ENCODE peak calls at places on chromosomes 11 and 22, in seven cellular contexts. W, R, L, B, E, V and J are unnamed samples. For H3K9me3, the result is how much of the 10 kb centered on the place peaks cover.

GRCh38 chr11:46701078-46701654 is 335 bp downstream of the ZNF408 start:
- DNase-seq in W (no peak), B (no peak), V (no peak), E (no peak), R (no peak), L (no peak), J (no peak)

GRCh38 chr11:96263361-96263763 is 79.6 kb downstream of the MAML2 start:
- DNase-seq in W (peak), V (no peak), R (peak), L (no peak), B (no peak), E (peak), J (no peak)

GRCh38 chr11:26675233-26675928 is 46.5 kb downstream of the SLC5A12 start:
- DNase-seq in E (no peak), V (no peak), B (no peak), L (no peak), R (no peak), W (no peak), J (no peak)

GRCh38 chr11:69914286-69915150 is 95.3 kb upstream of the FGF3 start:
- DNase-seq in E (no peak), B (no peak), V (no peak), R (no peak), W (peak), L (no peak), J (no peak)

GRCh38 chr11:11843642-11844041 is 1.9 kb downstream of the USP47 start:
- DNase-seq in W (no peak), B (no peak), V (no peak), E (no peak), R (no peak), L (no peak), J (no peak)

GRCh38 chr22:36379593-36380361 is 8.0 kb downstream of the MYH9 start:
- DNase-seq in V (no peak), W (peak), R (no peak), B (peak), E (no peak), L (no peak), J (no peak)

GRCh38 chr22:50192825-50193204 is 7.1 kb downstream of the TRABD start:
- DNase-seq in V (no peak), B (peak), R (no peak), W (no peak), E (no peak), L (peak), J (no peak)

GRCh38 chr22:20991252-20992055 is 9.4 kb downstream of the LZTR1 start:
- DNase-seq in V (no peak), L (no peak), B (no peak), R (no peak), W (no peak), E (no peak), J (no peak)

GRCh38 chr11:26187639-26188038 is 144.3 kb upstream of the ANO3 start:
- DNase-seq in V (no peak), E (peak), B (no peak), R (no peak), L (no peak), W (peak), J (peak)

GRCh38 chr11:832529-833113 is at the start of gene CD151:
- DNase-seq in V (no peak), W (peak), E (peak), R (no peak), L (peak), B (peak), J (no peak)

GRCh38 chr11:43282607-43283440 is 29.0 kb upstream of the API5 start:
- DNase-seq in L (peak), B (peak), R (peak), V (no peak), E (peak), W (peak), J (no peak)

GRCh38 chr11:113338730-113339129 is 24.3 kb downstream of the TTC12 start:
- DNase-seq in L (no peak), V (no peak), B (no peak), E (no peak), W (no peak), R (no peak), J (no peak)

GRCh38 chr11:78954261-78954660 is 379.6 kb upstream of the NARS2 start:
- DNase-seq in E (no peak), W (no peak), L (no peak), V (no peak), B (no peak), R (no peak), J (no peak)

GRCh38 chr11:10920875-10921274 is 63.0 kb upstream of the ZBED5 start:
- DNase-seq in B (no peak), W (no peak), V (no peak), E (no peak), R (no peak), L (no peak), J (no peak)

GRCh38 chr11:117456027-117456720 is 128.5 kb downstream of the CEP164 start:
- DNase-seq in V (no peak), E (no peak), B (no peak), W (no peak), R (no peak), L (no peak), J (no peak)

GRCh38 chr11:64605656-64606585 is 14.9 kb downstream of the SLC22A12 start:
- DNase-seq in V (no peak), R (no peak), B (no peak), W (no peak), E (no peak), L (no peak), J (no peak)
- H3K9me3 ChIP-seq in V (under half), R (under half), B (under half), W (under half), E (under half), L (under half), J (under half)

GRCh38 chr22:25282346-25282670 is 62.9 kb downstream of the CRYBB2 start:
- DNase-seq in L (no peak), W (no peak), B (no peak), E (no peak), V (no peak), R (no peak), J (no peak)
- H3K9me3 ChIP-seq in L (under half), W (under half), B (under half), E (under half), V (under half), R (under half), J (under half)

DNA sequence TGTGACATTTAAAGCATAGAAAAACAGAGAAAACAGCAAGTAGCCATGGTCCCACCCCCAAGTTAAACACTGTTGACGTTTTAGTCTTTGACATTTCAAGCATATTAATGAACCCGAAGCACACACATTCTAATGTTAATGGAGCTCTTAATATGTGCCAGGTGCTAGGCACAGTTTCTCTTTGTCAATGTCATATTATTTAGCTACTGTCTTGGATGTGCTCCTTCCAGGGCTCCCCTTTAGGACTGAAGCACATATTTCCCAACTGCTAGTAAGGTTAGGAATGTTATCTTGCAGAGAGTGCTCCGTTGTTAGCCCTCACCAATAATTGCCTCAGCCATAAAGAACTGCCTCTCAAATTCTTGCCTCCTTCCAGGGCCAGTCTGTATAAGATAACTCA is 716.6 kb upstream of the TENM4 start:
- DNase-seq in B (no peak), E (no peak), R (no peak), V (no peak), L (no peak), W (no peak), J (no peak)
- H3K9me3 ChIP-seq in B (under half), E (under half), R (under half), V (under half), L (under half), W (under half), J (under half)

GRCh38 chr11:132674161-132674560 is 858.1 kb downstream of the OPCML start:
- DNase-seq in R (no peak), V (peak), E (no peak), B (no peak), W (no peak), L (no peak), J (no peak)
- H3K9me3 ChIP-seq in R (under half), V (under half), E (under half), B (under half), W (under half), L (under half), J (under half)